ENCODE peak calls at places on chromosomes 16 and 17, in eight cellular contexts. L is astrocyte of the cerebellum, B is fibroblast of lung, F is AG10803, R is AG04450, H is lung, I is bronchial epithelial cell, Z is heart right ventricle. U is an unnamed sample.

GRCh38 chr17:7356072-7356549 is 1.2 kb downstream of the TMEM95 start:
- DNase-seq in F (peak; percentile 56), H (peak; percentile 86), L (no peak), R (no peak), B (peak; percentile 63), I (peak; percentile 82), Z (peak; percentile 84), U (peak; percentile 90)

GRCh38 chr16:27437946-27438345 is 36.0 kb downstream of the IL21R start:
- DNase-seq in I (no peak), B (no peak), R (no peak), F (no peak), H (no peak), Z (no peak), L (no peak), U (no peak)

GRCh38 chr16:67409631-67410030 is 6.6 kb downstream of the ZDHHC1 start:
- DNase-seq in B (no peak), F (no peak), R (no peak), H (no peak), L (no peak), Z (no peak), I (no peak), U (no peak)

GRCh38 chr17:30391534-30391933 is 12.8 kb downstream of the CPD start:
- DNase-seq in I (no peak), Z (no peak), B (no peak), R (no peak), H (no peak), L (no peak), F (no peak), U (no peak)

GRCh38 chr16:9661336-9661735 is 520.9 kb downstream of the GRIN2A start:
- DNase-seq in L (no peak), F (no peak), H (no peak), I (no peak), R (no peak), Z (no peak), B (no peak), U (no peak)

GRCh38 chr16:22232277-22233049 is 26.4 kb downstream of the EEF2K start:
- DNase-seq in H (peak; percentile 67), F (no peak), Z (no peak), B (peak; percentile 16), L (no peak), R (no peak), I (peak; percentile 79), U (peak; percentile 78)

GRCh38 chr17:30113213-30113612 is 3.4 kb upstream of the NSRP1 start:
- DNase-seq in I (peak; percentile 41), F (no peak), Z (no peak), L (peak; percentile 62), B (no peak), R (no peak), H (no peak), U (peak; percentile 35)

GRCh38 chr17:58541249-58541648 is 26.8 kb upstream of the MTMR4 start:
- DNase-seq in L (no peak), R (no peak), Z (no peak), F (no peak), B (no peak), H (no peak), I (peak; percentile 26), U (peak; percentile 51)

GRCh38 chr17:56629450-56630187 is 36.1 kb downstream of the NOG start:
- DNase-seq in R (peak; percentile 7), Z (no peak), I (peak; percentile 3), F (peak; percentile 42), H (no peak), B (peak; percentile 9), L (no peak), U (peak; percentile 5)

GRCh38 chr16:1288813-1289479 is 20.5 kb upstream of the UBE2I start:
- DNase-seq in I (no peak), F (no peak), H (no peak), Z (no peak), L (no peak), B (no peak), R (no peak), U (no peak)

GRCh38 chr17:4004517-4005295 is 40.5 kb upstream of the ATP2A3 start:
- DNase-seq in H (peak; percentile 47), L (no peak), I (peak; percentile 5), R (no peak), F (no peak), Z (peak; percentile 62), B (peak; percentile 22), U (peak; percentile 33)

GRCh38 chr17:58677204-58677880 is 14.5 kb downstream of the TEX14 start:
- DNase-seq in Z (no peak), B (peak; percentile 82), F (no peak), I (peak; percentile 49), H (no peak), R (no peak), L (peak; percentile 27), U (peak; percentile 29)

GRCh38 chr17:10628756-10629155 is 28.4 kb downstream of the MYH3 start:
- DNase-seq in Z (no peak), F (no peak), L (no peak), I (no peak), R (no peak), H (no peak), B (no peak), U (no peak)

GRCh38 chr17:71455219-71455618 is 665.6 kb upstream of the SOX9 start:
- DNase-seq in H (no peak), I (peak; percentile 29), Z (no peak), B (no peak), R (no peak), F (no peak), L (no peak), U (peak; percentile 31)
- H3K4me3 ChIP-seq in H (no peak overlapping the region), I (no peak overlapping the region), Z (no peak overlapping the region), B (no peak overlapping the region), R (no peak overlapping the region), F (no peak overlapping the region), L (no peak overlapping the region), U (no peak overlapping the region)

DNA sequence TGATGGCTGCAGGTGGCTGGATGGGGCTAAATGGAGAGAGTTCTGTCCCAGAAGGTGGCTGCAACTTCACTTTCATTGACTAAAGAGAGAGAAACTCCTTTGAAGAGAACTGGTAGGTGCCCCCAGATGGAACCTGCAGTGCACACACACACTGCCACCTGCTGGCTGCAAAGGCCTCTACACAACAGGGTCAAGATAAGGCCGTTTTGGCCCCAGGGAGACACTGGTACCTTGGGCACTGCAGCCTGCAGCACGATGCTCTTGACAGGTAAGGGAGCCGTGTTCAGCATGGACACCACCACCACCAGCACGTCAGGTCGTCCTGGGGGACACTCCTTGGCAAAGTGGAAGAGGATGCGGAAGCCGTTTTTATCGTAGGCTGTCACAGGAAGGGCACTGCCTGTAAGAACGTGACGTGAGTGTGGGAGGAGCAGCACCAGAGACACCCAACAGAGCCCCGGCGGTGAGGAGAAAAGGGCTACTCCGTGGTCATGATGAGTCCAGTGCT is 22.7 kb downstream of the GGA3 start:
- DNase-seq in F (peak; percentile 67), L (peak; percentile 33), I (peak; percentile 57), H (peak; percentile 46), B (peak; percentile 72), R (peak; percentile 43), Z (peak; percentile 46), U (peak; percentile 72)
- TF ChIP-seq CTCF in F (peak; percentile 83), L (peak; percentile 93), I (peak; percentile 87), H (peak; percentile 54), B (peak; percentile 68), R (peak; percentile 92), Z (peak; percentile 63), U (peak; percentile 93)

DNA sequence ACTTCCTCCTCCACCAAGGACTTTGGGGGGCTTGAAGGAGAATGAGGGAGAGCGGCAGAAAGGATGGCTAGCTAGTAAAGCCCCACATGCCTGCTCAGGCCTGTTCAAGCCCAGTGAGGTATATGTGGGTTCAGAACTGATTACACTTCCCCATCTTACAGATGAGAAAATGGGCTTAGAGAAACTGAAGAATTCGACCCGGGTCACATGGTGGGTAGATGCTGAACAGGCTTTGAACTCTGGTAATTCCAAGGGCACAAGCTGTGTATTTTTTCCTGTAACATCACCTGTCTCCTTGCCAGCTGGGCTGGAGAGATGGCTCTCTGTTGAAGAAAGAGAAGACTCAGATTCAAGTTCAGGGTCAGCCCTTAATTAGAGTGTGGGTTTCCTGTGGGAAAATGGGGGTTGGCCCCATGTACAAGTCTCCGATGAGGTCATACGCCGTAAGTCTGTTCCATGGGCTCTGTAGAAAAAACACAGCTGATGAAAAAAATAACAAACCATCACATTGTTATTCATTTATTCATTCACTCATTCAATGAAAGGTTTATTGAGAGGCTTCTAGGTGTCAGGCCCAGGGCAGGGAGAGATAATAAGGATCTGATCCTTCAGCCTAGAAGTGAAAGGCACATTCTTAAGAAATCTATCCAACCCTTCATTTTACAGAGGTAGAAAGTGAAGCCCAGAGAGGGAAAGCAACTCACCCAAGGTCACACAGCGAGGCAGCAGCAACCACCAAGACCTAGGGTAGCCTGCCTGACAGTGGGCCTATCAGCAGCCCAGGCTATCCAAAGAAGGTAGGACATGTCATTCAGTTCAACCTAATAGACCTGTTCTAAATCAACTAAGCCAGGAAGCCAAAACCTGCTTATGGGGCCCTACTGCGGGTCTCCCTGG is 482.8 kb downstream of the SOX9 start:
- DNase-seq in B (peak; percentile 63), I (no peak), H (no peak), R (peak; percentile 46), L (peak; percentile 77), F (peak; percentile 54), Z (no peak), U (no peak)
- H3K4me3 ChIP-seq in B (no peak overlapping the region), I (no peak overlapping the region), H (no peak overlapping the region), R (no peak overlapping the region), L (no peak overlapping the region), F (no peak overlapping the region), Z (no peak overlapping the region), U (no peak overlapping the region)

GRCh38 chr17:42197564-42198156 is 3.4 kb upstream of the GHDC start:
- DNase-seq in H (no peak), B (no peak), Z (no peak), L (no peak), I (no peak), F (no peak), R (no peak), U (no peak)
- TF ChIP-seq CTCF in H (no peak), B (no peak), Z (no peak), L (no peak), I (no peak), F (no peak), R (no peak), U (no peak)

GRCh38 chr17:74853048-74853397 is 6.7 kb downstream of the GRIN2C start:
- DNase-seq in Z (no peak), I (no peak), H (no peak), F (no peak), B (no peak), L (no peak), R (no peak), U (no peak)
- H3K4me3 ChIP-seq in Z (no peak overlapping the region), I (no peak overlapping the region), H (no peak overlapping the region), F (no peak overlapping the region), B (no peak overlapping the region), L (no peak overlapping the region), R (no peak overlapping the region), U (no peak overlapping the region)

GRCh38 chr16:48540222-48540900 is 69.6 kb downstream of the N4BP1 start:
- DNase-seq in H (no peak), L (no peak), B (no peak), F (no peak), R (no peak), I (no peak), Z (no peak), U (no peak)

GRCh38 chr16:48537275-48537674 is 72.7 kb downstream of the N4BP1 start:
- DNase-seq in Z (no peak), F (no peak), I (peak; percentile 53), R (no peak), B (no peak), H (no peak), L (no peak), U (peak; percentile 29)

GRCh38 chr16:48537909-48538745 is 71.9 kb downstream of the N4BP1 start:
- DNase-seq in I (peak; percentile 43), H (peak; percentile 54), R (no peak), L (no peak), F (peak; percentile 22), B (peak; percentile 73), Z (peak; percentile 70), U (peak; percentile 63)

GRCh38 chr16:48539485-48540221 is 70.3 kb downstream of the N4BP1 start:
- DNase-seq in R (no peak), L (no peak), Z (no peak), H (no peak), I (no peak), F (no peak), B (no peak), U (no peak)

GRCh38 chr16:48538746-48539484 is 71.1 kb downstream of the N4BP1 start:
- DNase-seq in Z (no peak), B (no peak), I (no peak), L (no peak), H (no peak), F (no peak), R (no peak), U (no peak)
- TF ChIP-seq CTCF in Z (no peak), B (peak; percentile 33), I (peak; percentile 63), L (peak; percentile 48), H (no peak), F (peak; percentile 43), R (peak; percentile 46), U (peak; percentile 47)

U was measured in epithelial cell of esophagus.